ENCODE peak calls at places on chromosomes 1 and 21, in six cellular contexts. N, O, D, V, P and A are unnamed samples. For H3K9me3, the result is how much of the 10 kb centered on the place peaks cover.

GRCh38 chr1:206809504-206810084 is 37.3 kb upstream of the IL10 start:
- DNase-seq in V (no peak), N (peak), D (peak), O (no peak), P (no peak), A (no peak)

GRCh38 chr1:206634365-206635079 is 814 bp upstream of the DYRK3 start:
- DNase-seq in P (peak), O (peak), N (peak), V (peak), D (peak), A (peak)

GRCh38 chr1:201667479-201667878 is 128.6 kb downstream of the NAV1 start:
- DNase-seq in V (no peak), D (no peak), N (no peak), O (no peak), P (no peak), A (no peak)

GRCh38 chr1:245986404-245987221 is 520.5 kb downstream of the SMYD3 start:
- DNase-seq in P (no peak), V (no peak), N (no peak), D (peak), O (no peak), A (no peak)

GRCh38 chr1:211381481-211382181 is 55.0 kb downstream of the TRAF5 start:
- DNase-seq in N (no peak), D (no peak), O (no peak), V (no peak), P (no peak), A (no peak)

GRCh38 chr1:59477286-59477685 is 180.4 kb downstream of the FGGY start:
- DNase-seq in O (no peak), P (no peak), N (no peak), D (peak), V (no peak), A (no peak)

GRCh38 chr1:189356206-189356605 is 1121.5 kb downstream of the BRINP3 start:
- DNase-seq in N (no peak), P (no peak), D (no peak), V (no peak), O (no peak), A (no peak)

GRCh38 chr1:246364415-246364941 is 142.6 kb downstream of the SMYD3 start:
- DNase-seq in N (no peak), D (no peak), V (no peak), O (no peak), P (no peak), A (no peak)

GRCh38 chr1:228399531-228400236 is 7.0 kb downstream of the TRIM11 start:
- DNase-seq in V (no peak), P (no peak), N (peak), D (no peak), O (no peak), A (peak)

GRCh38 chr1:206971029-206971655 is 882 bp upstream of the FCAMR start:
- DNase-seq in V (no peak), O (no peak), P (no peak), N (no peak), D (no peak), A (no peak)

GRCh38 chr1:36359911-36360310 is 25.8 kb downstream of the STK40 start:
- DNase-seq in P (no peak), O (no peak), D (no peak), N (no peak), V (no peak), A (no peak)

GRCh38 chr1:247746391-247746935 is 1.5 kb downstream of the OR14A2 start:
- DNase-seq in O (no peak), N (no peak), V (no peak), D (no peak), P (no peak), A (no peak)

GRCh38 chr1:54743416-54743815 is 20.9 kb downstream of the PARS2 start:
- DNase-seq in D (no peak), V (no peak), O (no peak), N (no peak), P (no peak), A (no peak)

GRCh38 chr1:37764888-37765441 is at the start of gene EPHA10:
- DNase-seq in P (no peak), N (peak), V (no peak), O (no peak), D (no peak), A (peak)

GRCh38 chr1:155091071-155092051 is 12.7 kb downstream of the EFNA3 start:
- DNase-seq in P (peak), N (peak), O (no peak), V (peak), D (peak), A (peak)

GRCh38 chr1:58447891-58448290 is 98.6 kb downstream of the OMA1 start:
- DNase-seq in D (no peak), V (no peak), P (no peak), N (no peak), O (no peak), A (no peak)

GRCh38 chr1:24828887-24829192 is 83.6 kb downstream of the CLIC4 start:
- DNase-seq in O (no peak), D (no peak), V (no peak), P (no peak), N (no peak), A (no peak)

GRCh38 chr1:93704063-93704462 is 22.4 kb upstream of the BCAR3 start:
- DNase-seq in V (peak), N (no peak), P (no peak), O (no peak), D (no peak), A (no peak)

GRCh38 chr1:241821363-241821762 is 26.6 kb upstream of the EXO1 start:
- DNase-seq in O (no peak), V (no peak), P (no peak), D (no peak), N (no peak), A (no peak)

GRCh38 chr1:111690306-111690617 is 48.9 kb downstream of the INKA2 start:
- DNase-seq in V (no peak), N (no peak), O (peak), D (no peak), P (no peak), A (no peak)

GRCh38 chr21:25405991-25406390 is 201.3 kb downstream of the MRPL39 start:
- DNase-seq in P (no peak), N (no peak), D (no peak), O (no peak), V (no peak), A (no peak)

GRCh38 chr1:49318218-49318617 is 541.5 kb upstream of the BEND5 start:
- DNase-seq in O (no peak), N (no peak), V (no peak), P (no peak), D (no peak), A (no peak)
- H3K9me3 ChIP-seq in O (under half), N (half or more), V (under half), P (under half), D (under half), A (under half)

DNA sequence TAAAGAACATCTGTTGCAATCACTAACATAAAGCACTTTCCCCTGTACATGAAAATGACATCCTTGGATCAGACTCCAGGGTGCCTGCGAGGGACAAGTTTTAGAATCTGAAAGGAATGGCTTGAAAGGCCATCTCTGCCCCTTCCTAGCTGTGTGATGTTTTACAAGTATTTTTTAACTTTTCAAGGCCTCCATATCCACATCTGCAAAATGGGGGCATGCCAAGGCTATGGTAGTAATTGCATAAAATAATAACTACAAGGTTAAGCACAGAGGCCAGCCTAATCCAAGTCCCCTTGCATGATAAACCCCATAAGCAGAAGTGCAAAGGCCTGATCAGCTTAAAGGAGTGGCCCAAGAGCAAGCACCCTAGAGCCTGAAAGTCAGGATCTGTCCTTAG is 12.2 kb downstream of the CAPZB start:
- DNase-seq in D (no peak), P (no peak), N (no peak), O (no peak), V (no peak), A (no peak)
- H3K9me3 ChIP-seq in D (under half), P (under half), N (under half), O (under half), V (under half), A (under half)

DNA sequence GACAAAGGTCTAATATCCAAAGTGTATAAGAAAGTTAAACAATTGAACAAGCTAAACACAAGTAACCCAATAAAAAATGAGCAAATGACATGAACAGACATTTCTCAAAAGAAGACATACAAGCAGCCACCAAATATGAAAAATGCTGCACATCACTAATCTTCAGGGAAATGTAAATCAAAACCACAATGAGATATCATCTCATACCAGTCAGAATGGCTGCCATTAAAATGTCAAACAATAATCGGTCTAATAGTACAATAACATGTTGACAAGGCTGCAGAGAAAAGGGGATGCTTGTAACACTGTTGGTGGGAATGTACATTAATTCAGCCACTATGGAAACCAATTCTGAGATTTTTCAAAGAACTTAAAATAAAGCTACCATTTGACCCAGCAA is 264.1 kb downstream of the AKT3 start:
- DNase-seq in P (no peak), O (no peak), D (no peak), V (no peak), N (no peak), A (no peak)
- H3K9me3 ChIP-seq in P (under half), O (under half), D (under half), V (under half), N (under half), A (under half)

GRCh38 chr21:19767546-19767945 is 1230.7 kb upstream of the NCAM2 start:
- DNase-seq in P (no peak), D (no peak), V (no peak), O (no peak), N (no peak), A (no peak)
- H3K9me3 ChIP-seq in P (under half), D (under half), V (under half), O (under half), N (under half), A (under half)

GRCh38 chr1:69082312-69082711 is 485.4 kb upstream of the LRRC7 start:
- DNase-seq in O (no peak), N (no peak), V (no peak), D (no peak), P (no peak), A (no peak)
- H3K9me3 ChIP-seq in O (under half), N (under half), V (under half), D (under half), P (under half), A (under half)